ENCODE peak calls at places on chromosomes 6 and 20, in four cellular contexts. S is Panc1, W is GM23338, G is upper lobe of left lung. L is an unnamed sample. For H3K27me3 and H3K4me1, the result is how much of the 10 kb centered on the place peaks cover.

GRCh38 chr6:112846711-112847110 is 499.6 kb downstream of the RFPL4B start:
- DNase-seq in S (no peak), W (peak), G (no peak), L (no peak)

GRCh38 chr20:2132461-2132901 is 30.9 kb downstream of the STK35 start:
- DNase-seq in G (no peak), W (no peak), S (no peak), L (peak)

GRCh38 chr20:9912858-9913434 is 74.1 kb upstream of the PAK5 start:
- DNase-seq in G (no peak), W (peak), S (peak), L (peak)

GRCh38 chr20:9214676-9215075 is 145.8 kb downstream of the PLCB4 start:
- DNase-seq in W (no peak), S (no peak), G (no peak), L (no peak)

GRCh38 chr20:59810376-59811187 is 122.9 kb downstream of the SYCP2 start:
- DNase-seq in S (no peak), G (no peak), W (peak), L (no peak)

GRCh38 chr6:84967389-84967788 is 203.0 kb upstream of the TBX18 start:
- DNase-seq in G (no peak), W (peak), S (peak), L (no peak)

GRCh38 chr6:93418113-93418447 is 1.3 kb downstream of the EPHA7 start:
- DNase-seq in W (no peak), G (no peak), S (no peak), L (no peak)

GRCh38 chr6:106832766-106833510 is 141.6 kb downstream of the CD24 start:
- DNase-seq in G (no peak), W (no peak), S (no peak), L (no peak)

GRCh38 chr20:3222635-3223600 is 13.6 kb downstream of the ITPA start:
- DNase-seq in G (peak), W (peak), S (no peak), L (peak)

GRCh38 chr6:159079367-159079766 is 34.6 kb upstream of the TAGAP start:
- DNase-seq in S (no peak), W (no peak), G (no peak), L (no peak)

GRCh38 chr6:41706876-41707564 is 28.4 kb downstream of the TFEB start:
- DNase-seq in W (no peak), S (no peak), G (no peak), L (no peak)

GRCh38 chr20:2729791-2730190 is 37.2 kb downstream of the EBF4 start:
- DNase-seq in G (no peak), S (no peak), W (no peak), L (no peak)

GRCh38 chr20:18225652-18226051 is 62.7 kb upstream of the ZNF133 start:
- DNase-seq in S (no peak), W (no peak), G (no peak), L (no peak)

GRCh38 chr20:3738109-3739053 is 5.9 kb downstream of the HSPA12B start:
- DNase-seq in W (no peak), S (no peak), G (no peak), L (no peak)

GRCh38 chr20:41655966-41656685 is 37.9 kb upstream of the CHD6 start:
- DNase-seq in G (no peak), S (no peak), W (no peak), L (no peak)

GRCh38 chr20:2750343-2751251 is 49.8 kb downstream of the CPXM1 start:
- DNase-seq in W (peak), S (no peak), G (peak), L (peak)

GRCh38 chr20:23094213-23094896 is 8.2 kb upstream of the CD93 start:
- DNase-seq in S (no peak), G (no peak), W (no peak), L (no peak)

GRCh38 chr6:111449129-111449528 is 33.9 kb downstream of the REV3L start:
- DNase-seq in S (no peak), G (no peak), W (no peak), L (no peak)

GRCh38 chr6:17015144-17015543 is 86.7 kb upstream of the STMND1 start:
- DNase-seq in W (no peak), S (no peak), G (no peak), L (no peak)

GRCh38 chr20:19288061-19288460 is 75.6 kb downstream of the SLC24A3 start:
- DNase-seq in S (no peak), W (no peak), G (no peak), L (no peak)

GRCh38 chr6:1502041-1502440 is 107.7 kb upstream of the FOXC1 start:
- DNase-seq in S (no peak), G (no peak), W (no peak), L (no peak)

GRCh38 chr6:89375902-89376301 is 23.4 kb upstream of the UBE2J1 start:
- DNase-seq in G (no peak), S (no peak), W (no peak), L (no peak)

GRCh38 chr20:63973636-63974401 is 4.1 kb upstream of the ZNF512B start:
- DNase-seq in S (no peak), G (peak), W (peak), L (peak)

GRCh38 chr20:44692932-44693476 is 22.2 kb upstream of the CCN5 start:
- DNase-seq in S (peak), G (no peak), W (no peak), L (no peak)
- TF ChIP-seq POLR2AphosphoS5 in S (peak), G (peak), W (no peak), L (peak)

DNA sequence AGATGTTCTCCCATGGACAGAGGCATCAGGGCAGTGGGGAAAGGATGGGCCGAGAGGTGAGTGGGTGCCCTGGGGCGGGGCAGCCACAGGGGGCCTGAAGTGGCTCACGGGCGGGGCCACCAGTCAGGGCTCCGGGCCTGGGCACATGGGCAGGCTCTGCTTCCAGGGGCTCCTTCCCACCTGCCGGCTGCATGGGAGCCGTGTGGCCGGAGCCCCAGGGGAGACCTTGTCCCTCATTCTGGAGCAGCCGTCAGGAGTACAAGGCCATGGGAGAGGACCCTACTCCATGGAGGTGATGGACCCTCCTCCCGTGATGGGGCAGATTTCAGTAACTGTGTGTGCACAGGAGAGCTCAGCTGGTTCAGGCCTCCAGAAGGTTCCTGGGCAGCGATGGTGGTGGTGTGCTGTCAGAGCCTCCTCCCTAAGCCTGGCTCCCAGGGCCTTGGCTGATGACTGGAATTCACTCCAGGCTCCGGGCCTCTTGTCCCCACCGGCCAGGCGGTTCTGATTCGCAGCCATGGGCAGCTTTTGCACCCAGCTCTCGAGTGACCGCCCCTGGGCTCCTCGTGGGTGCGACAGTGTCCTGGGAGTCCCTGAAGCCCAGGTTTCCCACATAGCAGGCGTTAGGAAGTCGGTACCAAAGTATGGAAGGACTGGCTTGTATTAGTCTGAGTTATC is 6.2 kb downstream of the SLCO4A1 start:
- DNase-seq in G (no peak), W (no peak), S (no peak), L (no peak)
- H3K27me3 ChIP-seq in G (under half), W (under half), S (under half), L (under half)

DNA sequence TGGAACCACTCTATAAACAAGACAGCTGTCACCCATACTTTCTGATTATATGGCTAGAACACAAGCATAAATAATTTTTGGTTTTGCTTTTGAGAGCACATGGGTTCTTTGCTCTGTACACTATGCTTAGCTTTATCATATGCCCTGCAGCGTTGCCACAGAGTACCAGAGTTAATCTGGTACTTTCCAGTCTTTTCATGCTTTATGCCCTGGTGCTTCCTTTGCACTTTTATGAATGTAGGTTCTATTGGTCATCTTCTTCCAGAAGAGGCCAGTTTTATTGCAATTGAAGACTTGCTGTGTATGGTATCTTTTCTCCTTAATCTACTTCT is 20.8 kb downstream of the SHLD1 start:
- DNase-seq in G (no peak), S (no peak), W (no peak), L (no peak)
- H3K4me1 ChIP-seq in G (under half), S (under half), W (under half), L (under half)

DNA sequence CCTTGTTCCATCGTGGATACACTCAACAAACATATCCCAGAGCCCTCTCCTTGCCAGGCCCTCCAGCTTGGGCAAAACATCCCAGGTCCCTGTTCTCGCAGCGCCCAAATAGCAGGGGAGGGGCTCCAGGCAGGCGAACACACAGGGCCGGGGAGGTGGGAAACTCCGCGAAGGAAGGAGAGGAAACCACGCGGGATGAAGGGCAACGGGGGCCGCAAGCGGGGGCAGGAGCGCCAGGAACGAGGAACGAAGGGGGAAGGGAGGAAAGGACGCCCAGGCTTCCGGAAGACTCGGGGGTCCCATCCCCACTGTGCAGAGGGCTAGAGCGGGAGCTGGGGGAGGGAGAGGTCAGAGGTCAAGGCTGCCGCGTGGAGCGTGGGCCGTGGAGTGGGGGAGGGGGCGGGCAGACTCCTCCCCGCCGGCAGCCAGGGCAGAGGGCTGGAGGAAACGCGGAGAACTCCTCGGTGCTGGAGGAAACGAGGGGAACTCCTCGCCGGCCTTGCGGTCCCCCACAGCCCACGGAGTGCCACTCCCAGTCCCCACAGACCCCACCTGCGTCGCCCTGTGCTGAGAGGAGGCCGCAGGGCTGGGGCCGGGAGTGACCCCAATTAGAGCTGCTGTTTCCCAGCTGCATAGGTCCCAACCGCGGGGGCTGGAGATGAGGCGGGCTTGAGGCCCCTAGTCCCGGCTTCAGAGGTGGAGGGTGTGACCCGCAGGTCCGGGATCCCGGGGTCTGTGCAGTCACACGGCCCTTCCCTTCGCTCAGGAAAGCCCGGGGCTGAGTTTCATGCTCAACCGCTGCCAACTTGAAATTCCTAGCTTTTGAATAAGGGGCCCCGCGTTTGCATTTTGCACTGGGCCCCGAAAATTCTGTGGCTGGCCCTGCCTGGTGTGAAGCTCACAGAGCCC is 1.2 kb upstream of the RBM38 start:
- DNase-seq in W (peak), S (no peak), G (peak), L (no peak)
- TF ChIP-seq POLR2AphosphoS5 in W (no peak), S (no peak), G (no peak), L (no peak)

GRCh38 chr6:10395171-10395945 is 19.5 kb downstream of the TFAP2A start:
- DNase-seq in G (no peak), S (no peak), W (no peak), L (no peak)

GRCh38 chr6:10391799-10392198 is 23.1 kb downstream of the TFAP2A start:
- DNase-seq in S (no peak), G (no peak), W (peak), L (no peak)

GRCh38 chr6:10395946-10396577 is 18.8 kb downstream of the TFAP2A start:
- DNase-seq in G (no peak), S (no peak), W (peak), L (no peak)

GRCh38 chr6:10391299-10391630 is 23.6 kb downstream of the TFAP2A start:
- DNase-seq in G (peak), W (no peak), S (no peak), L (no peak)

GRCh38 chr6:10393544-10394225 is 21.2 kb downstream of the TFAP2A start:
- DNase-seq in S (no peak), W (no peak), G (no peak), L (no peak)
- H3K27me3 ChIP-seq in S (under half), W (half or more), G (under half), L (under half)

GRCh38 chr20:44993343-44993742 is 27.0 kb downstream of the STK4 start:
- DNase-seq in S (peak), G (no peak), W (no peak), L (no peak)

GRCh38 chr20:44997668-44998067 is 31.4 kb downstream of the STK4 start:
- DNase-seq in W (no peak), G (no peak), S (no peak), L (no peak)

DNA sequence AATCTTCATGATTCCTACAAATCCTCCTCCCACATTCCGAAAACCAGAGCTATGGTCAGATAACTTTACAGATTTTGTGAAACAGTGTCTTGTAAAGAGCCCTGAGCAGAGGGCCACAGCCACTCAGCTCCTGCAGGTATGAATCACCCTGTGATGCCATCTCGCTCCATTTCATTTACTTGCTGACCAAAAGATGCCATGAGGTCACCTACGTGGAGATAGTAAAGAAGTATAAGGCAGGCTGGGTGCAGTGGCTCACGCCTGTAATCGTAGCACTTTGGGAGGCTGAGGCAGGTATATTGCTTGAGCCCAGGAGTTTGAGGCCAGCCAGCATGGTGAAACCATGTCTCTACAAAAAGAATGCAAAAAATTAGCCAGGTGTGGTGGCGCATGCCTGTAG is 30.9 kb downstream of the STK4 start:
- DNase-seq in W (no peak), G (no peak), S (no peak), L (no peak)
- H3K4me1 ChIP-seq in W (under half), G (under half), S (under half), L (under half)

L was measured in prostate gland.